ENCODE peak calls at places on chromosomes 16 and 17, in eight cellular contexts. One of them, this sample, is unnamed.
A peak's percentile ranks its signal among the peaks of the same experiment; 100 is the strongest.

GRCh38 chr17:7380321-7380720 is 568 bp upstream of the TNK1 start:
- DNase-seq in tibial artery: no peak
- DNase-seq in transverse colon: peak; percentile 68
- DNase-seq in fibroblast of lung: peak; percentile 37
- DNase-seq in neural progenitor cell: no peak
- DNase-seq in thoracic aorta: no peak
- DNase-seq in PC-9: no peak
- DNase-seq in cardiac muscle cell: no peak
- DNase-seq in this sample: no peak

GRCh38 chr17:47099451-47099986 is 89.6 kb downstream of the CDC27 start:
- DNase-seq in tibial artery: no peak
- DNase-seq in transverse colon: peak; percentile 11
- DNase-seq in fibroblast of lung: no peak
- DNase-seq in neural progenitor cell: no peak
- DNase-seq in thoracic aorta: no peak
- DNase-seq in PC-9: no peak
- DNase-seq in cardiac muscle cell: no peak
- DNase-seq in this sample: no peak

GRCh38 chr17:5049314-5049819 is 14.1 kb upstream of the SLC52A1 start:
- DNase-seq in tibial artery: no peak
- DNase-seq in transverse colon: peak; percentile 46
- DNase-seq in fibroblast of lung: no peak
- DNase-seq in neural progenitor cell: no peak
- DNase-seq in thoracic aorta: no peak
- DNase-seq in PC-9: no peak
- DNase-seq in cardiac muscle cell: no peak
- DNase-seq in this sample: no peak

GRCh38 chr16:66405057-66405783 is 21.9 kb upstream of the BEAN1 start:
- DNase-seq in tibial artery: no peak
- DNase-seq in transverse colon: no peak
- DNase-seq in fibroblast of lung: no peak
- DNase-seq in neural progenitor cell: no peak
- DNase-seq in thoracic aorta: no peak
- DNase-seq in PC-9: no peak
- DNase-seq in cardiac muscle cell: no peak
- DNase-seq in this sample: no peak

GRCh38 chr16:64933890-64934289 is 188.0 kb downstream of the CDH11 start:
- DNase-seq in tibial artery: no peak
- DNase-seq in transverse colon: no peak
- DNase-seq in fibroblast of lung: peak; percentile 8
- DNase-seq in neural progenitor cell: peak; percentile 7
- DNase-seq in thoracic aorta: no peak
- DNase-seq in PC-9: no peak
- DNase-seq in cardiac muscle cell: no peak
- DNase-seq in this sample: no peak

GRCh38 chr16:10740845-10741208 is 2.8 kb upstream of the NUBP1 start:
- DNase-seq in tibial artery: no peak
- DNase-seq in transverse colon: no peak
- DNase-seq in fibroblast of lung: no peak
- DNase-seq in neural progenitor cell: no peak
- DNase-seq in thoracic aorta: no peak
- DNase-seq in PC-9: no peak
- DNase-seq in cardiac muscle cell: no peak
- DNase-seq in this sample: no peak

GRCh38 chr16:55682086-55682485 is 26.3 kb downstream of the SLC6A2 start:
- DNase-seq in tibial artery: no peak
- DNase-seq in transverse colon: no peak
- DNase-seq in fibroblast of lung: no peak
- DNase-seq in neural progenitor cell: no peak
- DNase-seq in thoracic aorta: no peak
- DNase-seq in PC-9: no peak
- DNase-seq in cardiac muscle cell: no peak
- DNase-seq in this sample: no peak

GRCh38 chr17:43601280-43602050 is 55.3 kb upstream of the ETV4 start:
- DNase-seq in tibial artery: peak; percentile 87
- DNase-seq in transverse colon: peak; percentile 29
- DNase-seq in fibroblast of lung: peak; percentile 33
- DNase-seq in neural progenitor cell: no peak
- DNase-seq in thoracic aorta: peak; percentile 83
- DNase-seq in PC-9: no peak
- DNase-seq in cardiac muscle cell: no peak
- DNase-seq in this sample: no peak

GRCh38 chr16:50253511-50253903 is 12.8 kb upstream of the ADCY7 start:
- DNase-seq in tibial artery: peak; percentile 56
- DNase-seq in transverse colon: no peak
- DNase-seq in fibroblast of lung: no peak
- DNase-seq in neural progenitor cell: no peak
- DNase-seq in thoracic aorta: no peak
- DNase-seq in PC-9: no peak
- DNase-seq in cardiac muscle cell: no peak
- DNase-seq in this sample: no peak

GRCh38 chr16:84105286-84105815 is 11.4 kb downstream of the MBTPS1 start:
- DNase-seq in tibial artery: no peak
- DNase-seq in transverse colon: no peak
- DNase-seq in fibroblast of lung: no peak
- DNase-seq in neural progenitor cell: no peak
- DNase-seq in thoracic aorta: no peak
- DNase-seq in PC-9: no peak
- DNase-seq in cardiac muscle cell: no peak
- DNase-seq in this sample: no peak

GRCh38 chr16:63922563-63922962 is 1199.3 kb downstream of the CDH11 start:
- DNase-seq in tibial artery: no peak
- DNase-seq in transverse colon: no peak
- DNase-seq in fibroblast of lung: no peak
- DNase-seq in neural progenitor cell: no peak
- DNase-seq in thoracic aorta: no peak
- DNase-seq in PC-9: no peak
- DNase-seq in cardiac muscle cell: no peak
- DNase-seq in this sample: peak; percentile 54

GRCh38 chr16:28915181-28915580 is 9.9 kb downstream of the RABEP2 start:
- DNase-seq in tibial artery: no peak
- DNase-seq in transverse colon: no peak
- DNase-seq in fibroblast of lung: peak; percentile 39
- DNase-seq in neural progenitor cell: no peak
- DNase-seq in thoracic aorta: no peak
- DNase-seq in PC-9: no peak
- DNase-seq in cardiac muscle cell: no peak
- DNase-seq in this sample: peak; percentile 18

GRCh38 chr16:5979905-5980550 is 882.4 kb upstream of the EEF2KMT start:
- DNase-seq in tibial artery: no peak
- DNase-seq in transverse colon: peak; percentile 10
- DNase-seq in fibroblast of lung: no peak
- DNase-seq in neural progenitor cell: no peak
- DNase-seq in thoracic aorta: no peak
- DNase-seq in PC-9: no peak
- DNase-seq in cardiac muscle cell: no peak
- DNase-seq in this sample: no peak

GRCh38 chr17:75036643-75037268 is 10.0 kb downstream of the ATP5PD start:
- DNase-seq in tibial artery: peak; percentile 86
- DNase-seq in transverse colon: peak; percentile 90
- DNase-seq in fibroblast of lung: peak; percentile 95
- DNase-seq in neural progenitor cell: no peak
- DNase-seq in thoracic aorta: peak; percentile 57
- DNase-seq in PC-9: no peak
- DNase-seq in cardiac muscle cell: peak; percentile 11
- DNase-seq in this sample: peak; percentile 59

GRCh38 chr17:82272495-82273326 is 789 bp downstream of the CSNK1D start:
- DNase-seq in tibial artery: peak; percentile 76
- DNase-seq in transverse colon: peak; percentile 58
- DNase-seq in fibroblast of lung: no peak
- DNase-seq in neural progenitor cell: peak; percentile 63
- DNase-seq in thoracic aorta: no peak
- DNase-seq in PC-9: no peak
- DNase-seq in cardiac muscle cell: peak; percentile 23
- DNase-seq in this sample: no peak

GRCh38 chr16:83968891-83969672 is 1.0 kb downstream of the NECAB2 start:
- DNase-seq in tibial artery: no peak
- DNase-seq in transverse colon: no peak
- DNase-seq in fibroblast of lung: no peak
- DNase-seq in neural progenitor cell: peak; percentile 47
- DNase-seq in thoracic aorta: no peak
- DNase-seq in PC-9: no peak
- DNase-seq in cardiac muscle cell: no peak
- DNase-seq in this sample: no peak

GRCh38 chr17:38415250-38416194 is 12.7 kb upstream of the ARHGAP23 start:
- DNase-seq in tibial artery: no peak
- DNase-seq in transverse colon: peak; percentile 40
- DNase-seq in fibroblast of lung: peak; percentile 81
- DNase-seq in neural progenitor cell: peak; percentile 61
- DNase-seq in thoracic aorta: no peak
- DNase-seq in PC-9: no peak
- DNase-seq in cardiac muscle cell: no peak
- DNase-seq in this sample: peak; percentile 25

GRCh38 chr17:76867578-76868175 is 527 bp upstream of the MGAT5B start:
- DNase-seq in tibial artery: no peak
- DNase-seq in transverse colon: no peak
- DNase-seq in fibroblast of lung: peak; percentile 48
- DNase-seq in neural progenitor cell: no peak
- DNase-seq in thoracic aorta: no peak
- DNase-seq in PC-9: no peak
- DNase-seq in cardiac muscle cell: no peak
- DNase-seq in this sample: peak; percentile 65

GRCh38 chr17:79515646-79516604 is 94.9 kb downstream of the RBFOX3 start:
- DNase-seq in tibial artery: no peak
- DNase-seq in transverse colon: no peak
- DNase-seq in fibroblast of lung: no peak
- DNase-seq in neural progenitor cell: peak; percentile 44
- DNase-seq in thoracic aorta: no peak
- DNase-seq in PC-9: no peak
- DNase-seq in cardiac muscle cell: no peak
- DNase-seq in this sample: no peak

DNA sequence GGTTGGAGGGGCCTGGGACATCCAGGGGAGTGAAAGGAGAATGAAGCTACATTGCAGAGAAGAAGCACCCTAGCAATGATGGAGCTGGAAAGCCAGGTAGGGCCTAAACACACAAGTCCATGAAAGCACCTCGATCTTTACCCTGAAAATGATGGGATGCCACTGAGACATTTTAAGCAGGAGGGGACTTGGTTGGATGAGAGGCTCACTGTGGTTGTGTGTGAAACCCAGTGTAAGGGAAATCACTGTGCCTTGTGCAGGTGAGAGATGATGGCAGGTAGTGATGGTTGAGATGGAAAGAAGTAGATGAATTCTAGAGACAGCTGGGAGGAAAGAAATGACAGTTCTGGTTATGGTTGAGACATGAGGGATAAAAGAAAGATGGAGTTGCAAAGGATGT is 132.9 kb upstream of the CACNG3 start:
- DNase-seq in tibial artery: no peak
- DNase-seq in transverse colon: no peak
- DNase-seq in fibroblast of lung: no peak
- DNase-seq in neural progenitor cell: no peak
- DNase-seq in thoracic aorta: no peak
- DNase-seq in PC-9: no peak
- DNase-seq in cardiac muscle cell: no peak
- DNase-seq in this sample: no peak
- TF ChIP-seq CTCF in tibial artery: no peak
- TF ChIP-seq CTCF in transverse colon: no peak
- TF ChIP-seq CTCF in fibroblast of lung: no peak
- TF ChIP-seq CTCF in neural progenitor cell: no peak
- TF ChIP-seq CTCF in thoracic aorta: no peak
- TF ChIP-seq CTCF in PC-9: no peak
- TF ChIP-seq CTCF in cardiac muscle cell: no peak
- TF ChIP-seq CTCF in this sample: no peak

DNA sequence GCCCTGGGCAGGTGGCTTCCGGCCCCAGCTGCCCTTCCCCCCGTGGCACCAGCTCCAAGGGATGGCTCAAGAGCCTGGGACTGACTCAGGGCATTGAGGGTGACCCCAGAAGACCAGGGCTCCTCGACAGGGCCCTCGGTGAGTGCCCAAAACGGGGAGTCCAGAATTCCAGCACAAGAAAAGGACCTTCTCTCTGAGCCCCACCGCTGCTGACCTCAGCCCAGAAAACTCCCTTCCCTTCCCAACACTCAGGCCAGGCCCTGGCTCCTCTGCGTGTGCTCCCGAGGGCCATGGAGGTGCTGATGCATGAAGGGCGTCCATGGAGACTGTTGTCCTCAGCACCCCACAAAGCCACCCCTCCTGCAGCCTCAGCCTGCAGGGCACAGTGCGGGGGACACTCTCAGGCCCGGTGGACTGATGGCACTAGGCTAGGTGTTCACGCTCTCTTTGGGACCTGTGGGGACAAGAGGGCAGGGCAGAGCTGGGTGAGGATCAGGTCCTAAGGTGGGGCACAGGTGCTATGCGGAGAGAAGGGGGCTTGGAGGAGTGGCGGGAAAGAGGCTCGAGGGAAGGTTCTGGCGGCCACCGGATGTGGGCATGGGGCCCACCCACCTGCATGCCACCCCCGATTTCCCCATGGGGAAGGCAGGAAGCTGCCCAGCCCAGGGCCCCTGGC is 4.3 kb upstream of the TSPOAP1 start:
- DNase-seq in tibial artery: no peak
- DNase-seq in transverse colon: no peak
- DNase-seq in fibroblast of lung: no peak
- DNase-seq in neural progenitor cell: no peak
- DNase-seq in thoracic aorta: no peak
- DNase-seq in PC-9: no peak
- DNase-seq in cardiac muscle cell: no peak
- DNase-seq in this sample: no peak
- H3K27ac ChIP-seq in tibial artery: no peak overlapping the region
- H3K27ac ChIP-seq in transverse colon: peak overlapping the region; percentile 90
- H3K27ac ChIP-seq in fibroblast of lung: no peak overlapping the region
- H3K27ac ChIP-seq in neural progenitor cell: no peak overlapping the region
- H3K27ac ChIP-seq in thoracic aorta: no peak overlapping the region
- H3K27ac ChIP-seq in PC-9: no peak overlapping the region
- H3K27ac ChIP-seq in cardiac muscle cell: no peak overlapping the region
- H3K27ac ChIP-seq in this sample: no peak overlapping the region

DNA sequence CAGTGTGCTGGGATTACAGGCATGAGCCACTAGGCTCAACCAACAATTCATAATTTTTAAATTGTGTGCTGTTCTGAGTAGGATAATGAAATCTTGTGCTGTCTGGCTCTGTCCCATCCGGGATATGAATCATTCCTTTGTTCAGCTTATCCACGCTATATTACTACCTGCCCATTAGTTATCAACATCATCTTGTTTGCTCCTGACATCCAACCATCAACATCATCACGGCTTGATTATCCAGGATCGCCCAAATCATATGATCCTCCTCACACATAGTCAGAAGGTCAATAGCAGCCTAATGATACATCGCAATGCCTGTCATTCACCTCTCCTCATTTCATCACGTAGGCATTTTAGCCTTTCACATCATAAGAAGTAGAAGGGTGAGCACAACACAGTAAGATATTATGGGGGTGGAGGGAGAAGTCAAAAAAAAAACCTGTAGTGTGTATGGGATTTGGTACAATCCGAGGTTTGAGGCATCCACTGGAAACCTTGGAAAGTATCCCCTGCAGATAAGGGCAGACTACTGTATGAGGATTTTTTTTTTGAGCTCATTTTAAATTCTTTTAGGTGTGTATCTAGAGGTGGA is 77.0 kb upstream of the SIAH1 start:
- DNase-seq in tibial artery: no peak
- DNase-seq in transverse colon: no peak
- DNase-seq in fibroblast of lung: no peak
- DNase-seq in neural progenitor cell: no peak
- DNase-seq in thoracic aorta: no peak
- DNase-seq in PC-9: peak; percentile 84
- DNase-seq in cardiac muscle cell: no peak
- DNase-seq in this sample: peak; percentile 97
- TF ChIP-seq CTCF in tibial artery: no peak
- TF ChIP-seq CTCF in transverse colon: no peak
- TF ChIP-seq CTCF in fibroblast of lung: no peak
- TF ChIP-seq CTCF in neural progenitor cell: no peak
- TF ChIP-seq CTCF in thoracic aorta: no peak
- TF ChIP-seq CTCF in PC-9: no peak
- TF ChIP-seq CTCF in cardiac muscle cell: no peak
- TF ChIP-seq CTCF in this sample: peak; percentile 24

GRCh38 chr17:9976283-9977009 is 71.4 kb upstream of the RCVRN start:
- DNase-seq in tibial artery: no peak
- DNase-seq in transverse colon: no peak
- DNase-seq in fibroblast of lung: no peak
- DNase-seq in neural progenitor cell: no peak
- DNase-seq in thoracic aorta: no peak
- DNase-seq in PC-9: no peak
- DNase-seq in cardiac muscle cell: no peak
- DNase-seq in this sample: no peak
- H3K27ac ChIP-seq in tibial artery: no peak overlapping the region
- H3K27ac ChIP-seq in transverse colon: no peak overlapping the region
- H3K27ac ChIP-seq in fibroblast of lung: no peak overlapping the region
- H3K27ac ChIP-seq in neural progenitor cell: no peak overlapping the region
- H3K27ac ChIP-seq in thoracic aorta: no peak overlapping the region
- H3K27ac ChIP-seq in PC-9: no peak overlapping the region
- H3K27ac ChIP-seq in cardiac muscle cell: no peak overlapping the region
- H3K27ac ChIP-seq in this sample: no peak overlapping the region